ENCODE peak calls at places on chromosome 12, in five cellular contexts. W is right lobe of liver, K is PC-9, Y is H1, X is fibroblast of lung. S is an unnamed sample.

GRCh38 chr12:53225635-53226424 is 6.2 kb downstream of the RARG start:
- DNase-seq in W (no peak), X (no peak), Y (no peak), K (no peak), S (no peak)

GRCh38 chr12:115500872-115501271 is 776.6 kb downstream of the MED13L start:
- DNase-seq in X (no peak), W (no peak), Y (no peak), K (no peak), S (no peak)

GRCh38 chr12:87871061-87871460 is 158.1 kb downstream of the C12orf50 start:
- DNase-seq in K (no peak), W (no peak), X (peak; percentile 42), Y (no peak), S (peak; percentile 35)

GRCh38 chr12:43551971-43552559 is at the start of gene ADAMTS20:
- DNase-seq in Y (peak; percentile 77), K (no peak), W (no peak), X (peak; percentile 15), S (peak; percentile 4)

GRCh38 chr12:108302471-108303311 is 36.4 kb downstream of the CMKLR1 start:
- DNase-seq in X (peak; percentile 21), W (no peak), K (peak; percentile 64), Y (peak; percentile 41), S (peak; percentile 23)

GRCh38 chr12:92178340-92178739 is 32.7 kb upstream of the BTG1 start:
- DNase-seq in K (no peak), Y (no peak), X (no peak), W (no peak), S (no peak)

GRCh38 chr12:121765573-121765972 is 27.9 kb downstream of the RHOF start:
- DNase-seq in W (no peak), Y (no peak), X (peak; percentile 89), K (no peak), S (peak; percentile 92)

GRCh38 chr12:103401421-103401820 is 94.3 kb downstream of the C12orf42 start:
- DNase-seq in K (no peak), W (no peak), X (no peak), Y (peak; percentile 9), S (no peak)

GRCh38 chr12:49027846-49028245 is 9.3 kb upstream of the PRKAG1 start:
- DNase-seq in W (no peak), X (no peak), Y (no peak), K (no peak), S (no peak)

GRCh38 chr12:47964102-47964723 is 817 bp downstream of the TMEM106C start:
- DNase-seq in K (no peak), X (no peak), Y (no peak), W (peak; percentile 39), S (no peak)

GRCh38 chr12:14394317-14395058 is 29.0 kb downstream of the ATF7IP start:
- DNase-seq in K (no peak), X (peak; percentile 89), Y (no peak), W (no peak), S (peak; percentile 92)

GRCh38 chr12:105334568-105334967 is 4.1 kb downstream of the C12orf75 start:
- DNase-seq in K (no peak), X (peak; percentile 39), W (no peak), Y (no peak), S (peak; percentile 75)

GRCh38 chr12:13864081-13864673 is 117.2 kb downstream of the GRIN2B start:
- DNase-seq in W (peak; percentile 80), Y (peak; percentile 50), K (peak; percentile 48), X (peak; percentile 64), S (peak; percentile 16)

GRCh38 chr12:46364300-46364696 is 8.3 kb downstream of the SLC38A2 start:
- DNase-seq in W (no peak), X (no peak), K (no peak), Y (no peak), S (no peak)
- H3K4me1 ChIP-seq in W (no peaks in the 10 kb centered on the region), X (peaks cover 8% of the 10 kb centered on the region), K (peaks cover 62% of the 10 kb centered on the region), Y (no peaks in the 10 kb centered on the region), S (peaks cover 37% of the 10 kb centered on the region)

GRCh38 chr12:51589557-51590176 is 1.4 kb upstream of the SCN8A start:
- DNase-seq in Y (no peak), K (no peak), W (no peak), X (no peak), S (no peak)

GRCh38 chr12:51590347-51591019 is 550 bp upstream of the SCN8A start:
- DNase-seq in W (peak; percentile 81), X (peak; percentile 60), Y (peak; percentile 60), K (no peak), S (peak; percentile 51)

GRCh38 chr12:51591020-51591901 is at the start of gene SCN8A:
- DNase-seq in X (peak; percentile 32), K (no peak), Y (no peak), W (no peak), S (peak; percentile 39)

GRCh38 chr12:51593539-51593938 is 2.5 kb downstream of the SCN8A start:
- DNase-seq in K (no peak), W (no peak), Y (no peak), X (peak; percentile 74), S (peak; percentile 55)

DNA sequence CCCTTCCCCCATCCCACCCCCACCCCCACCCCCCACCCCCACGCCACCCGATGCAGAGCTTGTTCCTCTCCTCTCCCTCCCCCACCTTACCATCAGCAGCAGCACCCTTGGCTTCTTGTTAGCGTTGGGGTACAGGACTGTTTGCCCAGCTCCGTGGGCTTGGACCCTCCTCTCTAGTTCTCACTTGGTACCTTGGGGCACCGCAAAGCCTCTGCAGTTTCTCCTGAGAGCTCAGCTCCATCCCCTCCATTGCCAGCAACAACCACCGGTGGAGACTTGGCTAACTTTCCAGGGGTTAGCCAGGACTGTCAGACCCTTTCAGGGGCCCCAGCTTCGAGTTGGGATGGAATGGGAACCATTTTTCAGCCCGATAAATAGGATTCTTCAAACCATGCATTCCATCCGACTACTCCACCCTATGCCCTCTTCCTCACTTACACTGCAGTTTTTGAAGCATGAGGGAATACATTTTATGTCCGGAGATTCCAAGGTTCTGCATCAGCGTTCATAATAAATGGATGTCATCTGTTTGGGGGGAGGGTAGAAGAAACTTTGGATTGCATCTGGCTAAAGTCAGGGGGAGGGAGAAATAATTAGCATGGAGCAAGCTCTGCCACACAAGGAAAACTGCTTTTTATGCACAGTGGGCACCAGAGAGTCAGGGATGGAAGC is 1.1 kb downstream of the SCN8A start:
- DNase-seq in Y (no peak), X (peak; percentile 55), W (no peak), K (no peak), S (peak; percentile 81)
- H3K4me3 ChIP-seq in Y (peak overlapping the region; percentile 98), X (peak overlapping the region; percentile 40), W (no peak overlapping the region), K (no peak overlapping the region), S (peak overlapping the region; percentile 85)

GRCh38 chr12:4274396-4274959 is 916 bp downstream of the CCND2 start:
- DNase-seq in W (no peak), X (peak; percentile 30), K (no peak), Y (no peak), S (no peak)

GRCh38 chr12:4274960-4275868 is 1.7 kb downstream of the CCND2 start:
- DNase-seq in Y (no peak), W (no peak), K (no peak), X (peak; percentile 50), S (no peak)

GRCh38 chr12:4276524-4277204 is 3.1 kb downstream of the CCND2 start:
- DNase-seq in Y (peak; percentile 84), X (peak; percentile 95), K (peak; percentile 57), W (peak; percentile 73), S (peak; percentile 65)

GRCh38 chr12:4277205-4277543 is 3.6 kb downstream of the CCND2 start:
- DNase-seq in W (no peak), Y (no peak), K (no peak), X (no peak), S (no peak)

DNA sequence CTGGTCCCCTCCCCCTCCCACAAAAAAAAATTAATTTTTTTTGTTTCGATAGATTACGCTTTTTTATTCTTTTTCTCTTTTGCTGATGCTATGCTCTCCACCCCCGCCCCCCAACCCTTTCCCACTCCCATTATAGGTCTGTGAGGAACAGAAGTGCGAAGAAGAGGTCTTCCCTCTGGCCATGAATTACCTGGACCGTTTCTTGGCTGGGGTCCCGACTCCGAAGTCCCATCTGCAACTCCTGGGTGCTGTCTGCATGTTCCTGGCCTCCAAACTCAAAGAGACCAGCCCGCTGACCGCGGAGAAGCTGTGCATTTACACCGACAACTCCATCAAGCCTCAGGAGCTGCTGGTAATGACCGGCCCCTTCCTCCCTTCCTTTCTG is 2.3 kb downstream of the CCND2 start:
- DNase-seq in Y (no peak), X (no peak), K (no peak), W (no peak), S (no peak)
- H3K4me1 ChIP-seq in Y (peaks cover 30% of the 10 kb centered on the region), X (peaks cover 2% of the 10 kb centered on the region), K (no peaks in the 10 kb centered on the region), W (no peaks in the 10 kb centered on the region), S (peaks cover 19% of the 10 kb centered on the region)

GRCh38 chr12:101891462-101891971 is 14.1 kb downstream of the DRAM1 start:
- DNase-seq in X (peak; percentile 72), W (no peak), Y (no peak), K (peak; percentile 61), S (peak; percentile 90)
- H3K4me3 ChIP-seq in X (peak overlapping the region; percentile 17), W (no peak overlapping the region), Y (no peak overlapping the region), K (peak overlapping the region; percentile 6), S (no peak overlapping the region)

S was measured in astrocyte.